ENCODE peak calls at places on chromosomes 6 and 20, in seven cellular contexts. One of them, this sample, is unnamed.

GRCh38 chr6:14713008-14713452 is 532.8 kb upstream of the JARID2 start:
- DNase-seq in kidney: no peak
- DNase-seq in astrocyte of the spinal cord: peak; percentile 80
- DNase-seq in AG04450: no peak
- DNase-seq in hepatocyte: no peak
- DNase-seq in GM23338: no peak
- DNase-seq in Peyer's patch: no peak
- DNase-seq in this sample: peak; percentile 97

GRCh38 chr6:41970436-41970846 is 28.8 kb upstream of the CCND3 start:
- DNase-seq in GM23338: no peak
- DNase-seq in astrocyte of the spinal cord: no peak
- DNase-seq in kidney: no peak
- DNase-seq in Peyer's patch: no peak
- DNase-seq in hepatocyte: no peak
- DNase-seq in AG04450: no peak
- DNase-seq in this sample: peak; percentile 88

GRCh38 chr20:45339084-45339483 is 9.1 kb downstream of the SDC4 start:
- DNase-seq in AG04450: no peak
- DNase-seq in hepatocyte: peak; percentile 36
- DNase-seq in Peyer's patch: no peak
- DNase-seq in kidney: no peak
- DNase-seq in GM23338: no peak
- DNase-seq in astrocyte of the spinal cord: no peak
- DNase-seq in this sample: no peak

GRCh38 chr20:11090751-11091150 is 417.0 kb upstream of the JAG1 start:
- DNase-seq in astrocyte of the spinal cord: no peak
- DNase-seq in kidney: no peak
- DNase-seq in hepatocyte: no peak
- DNase-seq in GM23338: no peak
- DNase-seq in AG04450: no peak
- DNase-seq in Peyer's patch: no peak
- DNase-seq in this sample: no peak

GRCh38 chr20:37519508-37520416 is 1.3 kb upstream of the NNAT start:
- DNase-seq in astrocyte of the spinal cord: peak; percentile 42
- DNase-seq in AG04450: no peak
- DNase-seq in GM23338: peak; percentile 52
- DNase-seq in hepatocyte: no peak
- DNase-seq in Peyer's patch: no peak
- DNase-seq in kidney: no peak
- DNase-seq in this sample: no peak

GRCh38 chr6:82773061-82773717 is 292.5 kb downstream of the UBE3D start:
- DNase-seq in kidney: no peak
- DNase-seq in Peyer's patch: no peak
- DNase-seq in hepatocyte: no peak
- DNase-seq in astrocyte of the spinal cord: no peak
- DNase-seq in AG04450: no peak
- DNase-seq in GM23338: no peak
- DNase-seq in this sample: no peak

GRCh38 chr20:58818585-58819285 is 32.0 kb downstream of the GNAS-AS1 start:
- DNase-seq in Peyer's patch: no peak
- DNase-seq in hepatocyte: no peak
- DNase-seq in kidney: no peak
- DNase-seq in astrocyte of the spinal cord: peak; percentile 74
- DNase-seq in AG04450: peak; percentile 42
- DNase-seq in GM23338: no peak
- DNase-seq in this sample: no peak

GRCh38 chr20:63243604-63244247 is 8.0 kb downstream of the BIRC7 start:
- DNase-seq in GM23338: no peak
- DNase-seq in kidney: no peak
- DNase-seq in Peyer's patch: no peak
- DNase-seq in astrocyte of the spinal cord: no peak
- DNase-seq in AG04450: no peak
- DNase-seq in hepatocyte: no peak
- DNase-seq in this sample: no peak

GRCh38 chr20:478949-479429 is 16.7 kb upstream of the TBC1D20 start:
- DNase-seq in AG04450: peak; percentile 42
- DNase-seq in astrocyte of the spinal cord: peak; percentile 78
- DNase-seq in Peyer's patch: no peak
- DNase-seq in GM23338: peak; percentile 83
- DNase-seq in hepatocyte: peak; percentile 75
- DNase-seq in kidney: no peak
- DNase-seq in this sample: peak; percentile 74

GRCh38 chr6:24228681-24229255 is 102.8 kb downstream of the NRSN1 start:
- DNase-seq in hepatocyte: no peak
- DNase-seq in Peyer's patch: no peak
- DNase-seq in GM23338: no peak
- DNase-seq in AG04450: no peak
- DNase-seq in astrocyte of the spinal cord: peak; percentile 38
- DNase-seq in kidney: no peak
- DNase-seq in this sample: peak; percentile 95

GRCh38 chr6:138973481-138974140 is 14.4 kb downstream of the REPS1 start:
- DNase-seq in kidney: no peak
- DNase-seq in GM23338: no peak
- DNase-seq in astrocyte of the spinal cord: peak; percentile 52
- DNase-seq in Peyer's patch: no peak
- DNase-seq in AG04450: no peak
- DNase-seq in hepatocyte: no peak
- DNase-seq in this sample: peak; percentile 78

GRCh38 chr20:44092551-44093248 is 94.3 kb downstream of the JPH2 start:
- DNase-seq in AG04450: no peak
- DNase-seq in hepatocyte: peak; percentile 65
- DNase-seq in astrocyte of the spinal cord: peak; percentile 58
- DNase-seq in GM23338: peak; percentile 83
- DNase-seq in Peyer's patch: no peak
- DNase-seq in kidney: no peak
- DNase-seq in this sample: peak; percentile 69

GRCh38 chr20:64233725-64234124 is 21.8 kb upstream of the PCMTD2 start:
- DNase-seq in Peyer's patch: no peak
- DNase-seq in AG04450: no peak
- DNase-seq in hepatocyte: no peak
- DNase-seq in kidney: peak; percentile 37
- DNase-seq in astrocyte of the spinal cord: no peak
- DNase-seq in GM23338: no peak
- DNase-seq in this sample: no peak

GRCh38 chr20:9442858-9443257 is 71.5 kb upstream of the LAMP5 start:
- DNase-seq in hepatocyte: peak; percentile 39
- DNase-seq in astrocyte of the spinal cord: no peak
- DNase-seq in GM23338: no peak
- DNase-seq in Peyer's patch: no peak
- DNase-seq in AG04450: no peak
- DNase-seq in kidney: no peak
- DNase-seq in this sample: peak; percentile 21

GRCh38 chr6:33925869-33926268 is 122.1 kb upstream of the MLN start:
- DNase-seq in astrocyte of the spinal cord: no peak
- DNase-seq in Peyer's patch: no peak
- DNase-seq in hepatocyte: no peak
- DNase-seq in AG04450: no peak
- DNase-seq in GM23338: no peak
- DNase-seq in kidney: no peak
- DNase-seq in this sample: no peak

GRCh38 chr6:162726997-162727346 is 594 bp downstream of the PRKN start:
- DNase-seq in GM23338: no peak
- DNase-seq in kidney: no peak
- DNase-seq in Peyer's patch: no peak
- DNase-seq in AG04450: no peak
- DNase-seq in hepatocyte: no peak
- DNase-seq in astrocyte of the spinal cord: peak; percentile 6
- DNase-seq in this sample: no peak

GRCh38 chr6:31075528-31075927 is 36.8 kb downstream of the C6orf15 start:
- DNase-seq in hepatocyte: no peak
- DNase-seq in Peyer's patch: no peak
- DNase-seq in AG04450: no peak
- DNase-seq in astrocyte of the spinal cord: peak; percentile 69
- DNase-seq in GM23338: no peak
- DNase-seq in kidney: no peak
- DNase-seq in this sample: peak; percentile 88

GRCh38 chr20:37414636-37415035 is 68.7 kb downstream of the SRC start:
- DNase-seq in kidney: no peak
- DNase-seq in AG04450: no peak
- DNase-seq in astrocyte of the spinal cord: no peak
- DNase-seq in hepatocyte: no peak
- DNase-seq in Peyer's patch: no peak
- DNase-seq in GM23338: no peak
- DNase-seq in this sample: no peak

GRCh38 chr6:110877154-110877564 is 2.6 kb downstream of the AMD1 start:
- DNase-seq in Peyer's patch: no peak
- DNase-seq in hepatocyte: no peak
- DNase-seq in GM23338: no peak
- DNase-seq in astrocyte of the spinal cord: peak; percentile 7
- DNase-seq in AG04450: no peak
- DNase-seq in kidney: no peak
- DNase-seq in this sample: no peak

GRCh38 chr6:117253785-117254184 is 11.6 kb upstream of the VGLL2 start:
- DNase-seq in GM23338: no peak
- DNase-seq in hepatocyte: no peak
- DNase-seq in kidney: no peak
- DNase-seq in astrocyte of the spinal cord: no peak
- DNase-seq in Peyer's patch: no peak
- DNase-seq in AG04450: no peak
- DNase-seq in this sample: no peak

GRCh38 chr6:36979343-36979742 is 6.7 kb downstream of the MTCH1 start:
- DNase-seq in hepatocyte: peak; percentile 68
- DNase-seq in kidney: peak; percentile 70
- DNase-seq in astrocyte of the spinal cord: peak; percentile 50
- DNase-seq in Peyer's patch: no peak
- DNase-seq in GM23338: no peak
- DNase-seq in AG04450: no peak
- DNase-seq in this sample: peak; percentile 62

GRCh38 chr6:68718379-68719073 is 83.4 kb downstream of the ADGRB3 start:
- DNase-seq in hepatocyte: no peak
- DNase-seq in GM23338: no peak
- DNase-seq in AG04450: no peak
- DNase-seq in Peyer's patch: no peak
- DNase-seq in kidney: no peak
- DNase-seq in astrocyte of the spinal cord: peak; percentile 58
- DNase-seq in this sample: peak; percentile 84

GRCh38 chr6:127484207-127484858 is 25.1 kb upstream of the KIAA0408 start:
- DNase-seq in kidney: no peak
- DNase-seq in hepatocyte: no peak
- DNase-seq in GM23338: no peak
- DNase-seq in AG04450: no peak
- DNase-seq in Peyer's patch: no peak
- DNase-seq in astrocyte of the spinal cord: peak; percentile 78
- DNase-seq in this sample: peak; percentile 62

GRCh38 chr20:52490715-52491430 is 299.3 kb upstream of the ZFP64 start:
- DNase-seq in hepatocyte: peak; percentile 22
- DNase-seq in GM23338: no peak
- DNase-seq in astrocyte of the spinal cord: peak; percentile 85
- DNase-seq in Peyer's patch: no peak
- DNase-seq in kidney: no peak
- DNase-seq in AG04450: peak; percentile 85
- DNase-seq in this sample: peak; percentile 51

GRCh38 chr6:122381494-122382083 is 17.9 kb upstream of the HSF2 start:
- DNase-seq in Peyer's patch: peak; percentile 49
- DNase-seq in hepatocyte: peak; percentile 84
- DNase-seq in AG04450: peak; percentile 71
- DNase-seq in kidney: no peak
- DNase-seq in GM23338: peak; percentile 92
- DNase-seq in astrocyte of the spinal cord: peak; percentile 75
- DNase-seq in this sample: peak; percentile 78

GRCh38 chr20:41030536-41031242 is 2.1 kb downstream of the TOP1 start:
- DNase-seq in Peyer's patch: no peak
- DNase-seq in GM23338: no peak
- DNase-seq in AG04450: peak; percentile 51
- DNase-seq in kidney: no peak
- DNase-seq in hepatocyte: no peak
- DNase-seq in astrocyte of the spinal cord: peak; percentile 39
- DNase-seq in this sample: peak; percentile 83

GRCh38 chr20:14821251-14821650 is 483.8 kb upstream of the FLRT3 start:
- DNase-seq in Peyer's patch: no peak
- DNase-seq in kidney: no peak
- DNase-seq in astrocyte of the spinal cord: no peak
- DNase-seq in GM23338: no peak
- DNase-seq in hepatocyte: no peak
- DNase-seq in AG04450: no peak
- DNase-seq in this sample: no peak
- H3K4me3 ChIP-seq in Peyer's patch: no peak overlapping the region
- H3K4me3 ChIP-seq in kidney: no peak overlapping the region
- H3K4me3 ChIP-seq in astrocyte of the spinal cord: no peak overlapping the region
- H3K4me3 ChIP-seq in GM23338: no peak overlapping the region
- H3K4me3 ChIP-seq in hepatocyte: no peak overlapping the region
- H3K4me3 ChIP-seq in AG04450: no peak overlapping the region
- H3K4me3 ChIP-seq in this sample: no peak overlapping the region

GRCh38 chr6:130760006-130760405 is 67.2 kb upstream of the SMLR1 start:
- DNase-seq in Peyer's patch: no peak
- DNase-seq in kidney: no peak
- DNase-seq in AG04450: no peak
- DNase-seq in GM23338: peak; percentile 85
- DNase-seq in hepatocyte: peak; percentile 33
- DNase-seq in astrocyte of the spinal cord: peak; percentile 64
- DNase-seq in this sample: peak; percentile 63
- TF ChIP-seq CTCF in Peyer's patch: no peak
- TF ChIP-seq CTCF in kidney: peak; percentile 37
- TF ChIP-seq CTCF in AG04450: peak; percentile 78
- TF ChIP-seq CTCF in GM23338: peak; percentile 96
- TF ChIP-seq CTCF in hepatocyte: peak; percentile 59
- TF ChIP-seq CTCF in astrocyte of the spinal cord: peak; percentile 82
- TF ChIP-seq CTCF in this sample: peak; percentile 86

GRCh38 chr20:35908007-35908406 is 46.3 kb downstream of the SCAND1 start:
- DNase-seq in AG04450: no peak
- DNase-seq in hepatocyte: no peak
- DNase-seq in GM23338: peak; percentile 59
- DNase-seq in kidney: no peak
- DNase-seq in Peyer's patch: no peak
- DNase-seq in astrocyte of the spinal cord: no peak
- DNase-seq in this sample: no peak
- H3K4me3 ChIP-seq in AG04450: no peak overlapping the region
- H3K4me3 ChIP-seq in hepatocyte: no peak overlapping the region
- H3K4me3 ChIP-seq in GM23338: no peak overlapping the region
- H3K4me3 ChIP-seq in kidney: no peak overlapping the region
- H3K4me3 ChIP-seq in Peyer's patch: no peak overlapping the region
- H3K4me3 ChIP-seq in astrocyte of the spinal cord: no peak overlapping the region
- H3K4me3 ChIP-seq in this sample: no peak overlapping the region

DNA sequence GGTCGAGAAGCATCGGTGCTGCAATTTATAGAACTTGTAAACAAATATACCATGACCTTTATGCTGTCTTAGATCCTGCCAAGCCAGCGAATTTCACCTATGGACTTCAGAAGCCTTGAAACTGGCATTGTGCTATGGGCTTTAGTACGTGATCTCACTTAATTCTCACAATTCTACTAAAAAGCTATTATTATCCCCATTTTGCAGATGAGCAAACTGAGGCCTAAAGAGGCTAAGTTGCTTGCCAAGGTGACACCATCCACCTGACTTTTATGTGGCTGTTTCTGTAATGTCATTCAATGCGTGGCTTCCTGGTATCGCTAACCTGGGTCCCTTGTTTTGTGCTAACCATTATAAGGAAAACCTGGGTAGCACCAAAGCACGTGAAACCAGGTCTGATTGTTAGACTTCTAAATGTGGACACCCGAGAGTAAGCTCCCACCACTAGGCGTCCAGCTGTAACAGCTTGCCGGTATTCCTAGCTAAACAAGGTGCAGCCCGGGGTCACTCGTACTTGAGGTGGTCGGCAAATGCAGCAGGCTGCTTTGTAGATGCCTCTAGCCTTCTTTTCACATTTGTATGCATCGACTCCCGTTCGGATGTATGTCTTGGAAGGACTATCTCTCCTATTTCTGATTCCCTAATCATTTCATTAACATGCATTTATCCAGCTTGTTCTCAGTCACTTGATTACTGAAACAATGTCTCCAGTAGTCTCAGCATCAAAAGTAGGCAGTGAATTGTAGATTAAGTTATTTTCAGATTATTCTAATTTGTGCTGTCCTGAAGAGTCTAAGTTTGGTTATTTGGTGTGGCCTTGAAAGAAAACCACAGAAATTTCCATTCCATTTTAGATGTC is 1.1 kb downstream of the SYNJ2 start:
- DNase-seq in AG04450: no peak
- DNase-seq in Peyer's patch: peak; percentile 33
- DNase-seq in kidney: no peak
- DNase-seq in GM23338: peak; percentile 47
- DNase-seq in astrocyte of the spinal cord: peak; percentile 53
- DNase-seq in hepatocyte: no peak
- DNase-seq in this sample: peak; percentile 59
- TF ChIP-seq CTCF in AG04450: peak; percentile 46
- TF ChIP-seq CTCF in Peyer's patch: no peak
- TF ChIP-seq CTCF in kidney: no peak
- TF ChIP-seq CTCF in GM23338: peak; percentile 6
- TF ChIP-seq CTCF in astrocyte of the spinal cord: peak; percentile 42
- TF ChIP-seq CTCF in hepatocyte: peak; percentile 27
- TF ChIP-seq CTCF in this sample: peak; percentile 48

This sample was measured in fibroblast of mammary gland.